ENCODE peak calls at places on chromosomes 2 and 18, in five cellular contexts. D is nephron progenitor cell, S is IMR-90, B is testis, Y is psoas muscle. L is an unnamed sample.

GRCh38 chr18:70671889-70672551 is 383.2 kb downstream of the SOCS6 start:
- DNase-seq in D (no peak), S (no peak), B (no peak), Y (no peak), L (no peak)

GRCh38 chr2:109690822-109691541 is 76.8 kb downstream of the SOWAHC start:
- DNase-seq in D (no peak), S (peak; percentile 22), B (peak; percentile 64), Y (no peak), L (peak; percentile 82)

GRCh38 chr2:24793752-24794477 is 690 bp downstream of the CENPO start:
- DNase-seq in D (peak; percentile 52), S (peak; percentile 35), B (no peak), Y (no peak), L (no peak)

GRCh38 chr2:84302513-84303412 is 156.3 kb downstream of the SUCLG1 start:
- DNase-seq in D (peak; percentile 57), S (peak; percentile 43), B (peak; percentile 61), Y (no peak), L (no peak)

GRCh38 chr2:199765646-199766045 is 85.3 kb downstream of the FTCDNL1 start:
- DNase-seq in D (no peak), S (no peak), B (no peak), Y (no peak), L (no peak)

GRCh38 chr2:161991991-161992390 is 82.0 kb downstream of the DPP4 start:
- DNase-seq in D (no peak), S (peak; percentile 37), B (no peak), Y (no peak), L (no peak)

GRCh38 chr2:15112216-15112615 is 448.9 kb downstream of the NBAS start:
- DNase-seq in D (no peak), S (peak; percentile 56), B (no peak), Y (no peak), L (no peak)

GRCh38 chr18:58247363-58247834 is 203.4 kb downstream of the NEDD4L start:
- DNase-seq in D (peak; percentile 40), S (peak; percentile 11), B (no peak), Y (peak; percentile 51), L (no peak)

GRCh38 chr2:108987111-108987510 is 1.9 kb downstream of the EDAR start:
- DNase-seq in D (no peak), S (no peak), B (no peak), Y (no peak), L (no peak)

GRCh38 chr2:132538331-132538855 is 121.8 kb downstream of the GPR39 start:
- DNase-seq in D (no peak), S (no peak), B (no peak), Y (no peak), L (no peak)

GRCh38 chr2:44833123-44834069 is 108.1 kb upstream of the SIX3 start:
- DNase-seq in D (no peak), S (peak; percentile 9), B (peak; percentile 26), Y (no peak), L (peak; percentile 59)

GRCh38 chr2:166485558-166486193 is 8.4 kb downstream of the SCN7A start:
- DNase-seq in D (no peak), S (no peak), B (peak; percentile 62), Y (no peak), L (no peak)

GRCh38 chr2:152012697-152013096 is 86.1 kb downstream of the CACNB4 start:
- DNase-seq in D (no peak), S (peak; percentile 42), B (no peak), Y (no peak), L (no peak)

GRCh38 chr2:203798296-203799157 is 69.0 kb upstream of the CTLA4 start:
- DNase-seq in D (no peak), S (no peak), B (no peak), Y (no peak), L (no peak)

GRCh38 chr2:168639501-168639900 is 162.9 kb upstream of the NOSTRIN start:
- DNase-seq in D (no peak), S (peak; percentile 85), B (peak; percentile 73), Y (peak; percentile 70), L (peak; percentile 64)

GRCh38 chr2:70418514-70418913 is 116.6 kb upstream of the FAM136A start:
- DNase-seq in D (no peak), S (no peak), B (peak; percentile 34), Y (no peak), L (no peak)

GRCh38 chr18:35478520-35479435 is 19.0 kb downstream of the INO80C start:
- DNase-seq in D (no peak), S (peak; percentile 86), B (no peak), Y (no peak), L (no peak)

GRCh38 chr2:175251425-175252041 is 70.0 kb upstream of the ATP5MC3 start:
- DNase-seq in D (peak; percentile 19), S (peak; percentile 40), B (no peak), Y (no peak), L (no peak)

DNA sequence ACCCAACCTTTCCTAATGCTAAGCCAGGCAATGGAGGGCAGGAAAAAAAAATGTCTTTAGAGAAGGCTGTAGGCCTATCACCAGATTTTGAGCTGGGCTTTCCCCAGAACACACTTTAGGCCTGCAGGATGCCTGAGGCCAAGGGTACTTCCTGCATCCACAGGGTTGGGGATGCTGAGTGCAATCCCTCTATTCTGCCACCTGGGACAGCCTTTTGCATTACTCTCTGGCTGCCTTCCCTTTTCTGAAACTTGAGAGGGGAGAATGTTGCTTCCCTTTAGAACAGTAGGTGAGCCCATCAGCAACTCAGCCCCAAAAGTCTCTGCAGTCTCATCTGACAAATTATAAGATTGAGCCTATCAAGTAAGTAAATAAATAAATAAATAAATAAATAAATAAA is 195.2 kb downstream of the SLC8A1 start:
- DNase-seq in D (no peak), S (no peak), B (no peak), Y (no peak), L (no peak)
- TF ChIP-seq CTCF in D (peak; percentile 37), S (peak; percentile 21), B (no peak), Y (peak; percentile 7), L (no peak)

GRCh38 chr2:231685349-231686191 is 22.8 kb upstream of the PTMA start:
- DNase-seq in D (no peak), S (no peak), B (no peak), Y (no peak), L (no peak)
- TF ChIP-seq CTCF in D (peak; percentile 17), S (no peak), B (no peak), Y (no peak), L (no peak)

GRCh38 chr2:222860740-222861410 is at the start of gene ACSL3:
- DNase-seq in D (peak; percentile 98), S (peak; percentile 89), B (peak; percentile 98), Y (peak; percentile 98), L (peak; percentile 99)
- TF ChIP-seq CTCF in D (no peak), S (peak; percentile 7), B (peak; percentile 5), Y (peak; percentile 12), L (peak; percentile 71)

DNA sequence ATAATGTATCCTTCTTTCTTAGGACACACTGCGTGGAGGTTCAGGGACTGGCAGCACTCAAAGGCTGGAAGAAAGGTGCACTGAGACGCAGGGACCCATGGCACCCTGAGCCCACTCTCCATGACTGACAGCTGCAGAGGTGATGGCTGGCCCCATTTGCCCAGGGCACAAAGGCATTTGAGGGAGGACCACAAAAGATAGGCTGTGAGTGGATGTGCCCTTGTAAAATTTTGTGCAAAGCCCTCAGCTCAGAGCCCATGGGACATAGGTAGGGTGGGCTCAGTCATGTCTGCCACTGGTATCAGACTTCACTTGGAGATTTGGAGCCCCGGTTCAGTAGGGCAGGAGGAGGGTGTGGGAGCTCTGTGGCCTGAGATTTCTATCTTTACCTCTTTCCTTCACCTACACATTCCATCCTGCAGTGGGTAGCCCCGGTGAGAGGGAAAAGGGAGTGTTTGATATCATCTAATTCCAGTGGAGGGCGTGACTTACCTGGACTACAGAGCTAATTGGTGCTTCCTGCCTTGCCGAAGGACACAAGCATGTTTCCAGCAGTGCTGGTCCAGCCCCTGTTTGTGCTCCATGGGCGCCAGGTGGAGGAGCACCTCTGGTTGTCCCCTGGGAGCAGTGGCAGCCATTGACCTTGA is 312.2 kb downstream of the EN1 start:
- DNase-seq in D (no peak), S (no peak), B (no peak), Y (no peak), L (no peak)
- TF ChIP-seq CTCF in D (no peak), S (no peak), B (no peak), Y (no peak), L (no peak)

GRCh38 chr18:34354351-34354750 is 129.6 kb upstream of the NOL4 start:
- DNase-seq in D (no peak), S (no peak), B (no peak), Y (no peak), L (no peak)

GRCh38 chr18:34357944-34358580 is 133.3 kb upstream of the NOL4 start:
- DNase-seq in D (no peak), S (no peak), B (no peak), Y (no peak), L (no peak)

GRCh38 chr18:34350778-34351177 is 126.1 kb upstream of the NOL4 start:
- DNase-seq in D (no peak), S (no peak), B (no peak), Y (no peak), L (no peak)

GRCh38 chr18:34352385-34353163 is 127.9 kb upstream of the NOL4 start:
- DNase-seq in D (no peak), S (no peak), B (peak; percentile 43), Y (no peak), L (no peak)
- TF ChIP-seq CTCF in D (no peak), S (peak; percentile 8), B (no peak), Y (peak; percentile 31), L (no peak)

GRCh38 chr2:134245340-134245984 is 8.4 kb upstream of the MGAT5 start:
- DNase-seq in D (peak; percentile 79), S (peak; percentile 71), B (peak; percentile 91), Y (peak; percentile 74), L (peak; percentile 75)

GRCh38 chr2:134244091-134244490 is 9.8 kb upstream of the MGAT5 start:
- DNase-seq in D (no peak), S (peak; percentile 65), B (no peak), Y (no peak), L (no peak)

GRCh38 chr2:134243244-134243643 is 10.6 kb upstream of the MGAT5 start:
- DNase-seq in D (no peak), S (no peak), B (no peak), Y (no peak), L (no peak)

GRCh38 chr2:134246154-134246874 is 7.6 kb upstream of the MGAT5 start:
- DNase-seq in D (no peak), S (no peak), B (no peak), Y (no peak), L (no peak)

DNA sequence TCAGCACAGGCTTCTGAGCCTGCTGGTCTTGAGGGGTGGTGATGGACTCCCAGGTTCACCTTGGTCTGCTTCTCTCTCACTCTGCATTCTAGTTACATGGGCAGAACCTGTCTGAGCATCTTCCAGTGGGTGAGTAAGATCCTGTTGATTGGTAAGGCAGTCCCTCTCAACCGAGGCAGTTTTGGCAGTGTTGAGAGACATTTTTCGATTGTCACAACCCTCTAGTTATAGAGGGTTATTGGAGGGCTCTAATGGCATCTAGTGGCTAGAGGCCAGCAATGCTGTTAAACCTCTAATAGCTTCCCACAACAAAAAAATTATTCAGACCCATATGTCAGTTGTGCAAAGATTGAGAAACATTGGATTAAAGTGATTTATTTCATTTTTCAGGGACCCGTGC is 9.3 kb upstream of the MGAT5 start:
- DNase-seq in D (no peak), S (no peak), B (no peak), Y (no peak), L (no peak)
- TF ChIP-seq CTCF in D (no peak), S (no peak), B (no peak), Y (no peak), L (no peak)

GRCh38 chr18:27632706-27633105 is 447.6 kb upstream of the CHST9 start:
- DNase-seq in D (no peak), S (no peak), B (no peak), Y (no peak), L (no peak)

GRCh38 chr18:27627927-27628326 is 442.8 kb upstream of the CHST9 start:
- DNase-seq in D (no peak), S (no peak), B (no peak), Y (no peak), L (no peak)
- TF ChIP-seq CTCF in D (no peak), S (no peak), B (no peak), Y (no peak), L (no peak)

GRCh38 chr18:75041586-75041985 is 167.4 kb downstream of the PTGR3 start:
- DNase-seq in D (no peak), S (peak; percentile 50), B (no peak), Y (no peak), L (no peak)
- TF ChIP-seq CTCF in D (no peak), S (peak; percentile 42), B (no peak), Y (peak; percentile 12), L (no peak)